ENCODE peak calls at places on chromosomes 3 and 15, in seven cellular contexts. U is NCI-H1105 treated with DMSO at 0.1 percent for 48 hours, O is NCI-H748 treated with DMSO at 0.1 percent for 48 hours, D is HFF-Myc, F is NCI-H1092, B is HEK293T, X is tibial artery. G is an unnamed sample.

GRCh38 chr15:73052679-73053397 is 575 bp downstream of the NEO1 start:
- DNase-seq in O (peak), D (no peak), U (peak), B (peak), X (peak), F (peak), G (peak)

GRCh38 chr15:78360958-78361714 is 21.0 kb downstream of the CRABP1 start:
- DNase-seq in U (no peak), D (no peak), F (no peak), X (no peak), B (no peak), O (no peak), G (no peak)

GRCh38 chr3:186594591-186595113 is 18.2 kb upstream of the AHSG start:
- DNase-seq in X (no peak), B (no peak), U (no peak), D (no peak), F (no peak), O (no peak), G (no peak)

GRCh38 chr15:28101983-28102441 is 2.9 kb upstream of the OCA2 start:
- DNase-seq in D (no peak), B (no peak), F (no peak), O (no peak), U (no peak), X (no peak), G (no peak)

GRCh38 chr15:74306801-74307217 is 60.6 kb downstream of the CYP11A1 start:
- DNase-seq in F (no peak), D (no peak), B (no peak), U (no peak), X (no peak), O (no peak), G (peak)

GRCh38 chr3:171169443-171169842 is 142.9 kb upstream of the SLC2A2 start:
- DNase-seq in B (no peak), U (no peak), F (no peak), O (no peak), X (no peak), D (no peak), G (no peak)

GRCh38 chr3:56536735-56537134 is 20.2 kb upstream of the CCDC66 start:
- DNase-seq in D (no peak), O (peak), B (no peak), X (no peak), U (peak), F (no peak), G (no peak)

GRCh38 chr3:147937341-147937740 is 528.2 kb downstream of the ZIC1 start:
- DNase-seq in B (no peak), O (no peak), F (no peak), X (no peak), D (no peak), U (no peak), G (no peak)

GRCh38 chr3:39528844-39529243 is 61.4 kb downstream of the MOBP start:
- DNase-seq in F (no peak), U (no peak), O (no peak), B (no peak), D (no peak), X (no peak), G (no peak)

GRCh38 chr3:38532529-38532928 is 36.4 kb downstream of the EXOG start:
- DNase-seq in B (no peak), O (no peak), U (no peak), D (no peak), X (no peak), F (no peak), G (no peak)

GRCh38 chr15:94480289-94480834 is 249.0 kb downstream of the MCTP2 start:
- DNase-seq in U (no peak), X (no peak), B (no peak), F (no peak), D (no peak), O (peak), G (peak)

GRCh38 chr15:39890640-39891039 is 29.4 kb downstream of the GPR176 start:
- DNase-seq in D (no peak), U (no peak), F (peak), O (no peak), X (no peak), B (no peak), G (no peak)

GRCh38 chr15:67107014-67107812 is 41.8 kb downstream of the SMAD3 start:
- DNase-seq in F (no peak), B (peak), X (peak), D (peak), O (no peak), U (no peak), G (no peak)

GRCh38 chr3:16060945-16061344 is 113.5 kb upstream of the GALNT15 start:
- DNase-seq in F (no peak), B (no peak), U (no peak), O (no peak), X (peak), D (no peak), G (no peak)

GRCh38 chr15:29669823-29670222 is 152.4 kb downstream of the TJP1 start:
- DNase-seq in F (no peak), U (no peak), B (no peak), X (no peak), D (no peak), O (no peak), G (no peak)

GRCh38 chr15:94164202-94164807 is 67.1 kb upstream of the MCTP2 start:
- DNase-seq in F (peak), X (no peak), U (peak), B (peak), O (peak), D (peak), G (peak)

GRCh38 chr3:189588061-189588817 is 43.0 kb upstream of the TP63 start:
- DNase-seq in O (no peak), F (no peak), B (no peak), D (no peak), X (no peak), U (no peak), G (no peak)

GRCh38 chr3:183185696-183186095 is 23.2 kb upstream of the LAMP3 start:
- DNase-seq in X (no peak), B (no peak), F (no peak), U (peak), O (no peak), D (peak), G (no peak)

GRCh38 chr3:10366681-10367101 is 45.8 kb upstream of the SEC13 start:
- DNase-seq in O (no peak), U (no peak), B (no peak), X (no peak), F (no peak), D (peak), G (peak)

GRCh38 chr3:186536883-186537553 is 7.2 kb downstream of the CRYGS start:
- DNase-seq in X (no peak), D (no peak), B (no peak), O (no peak), U (no peak), F (no peak), G (no peak)

GRCh38 chr3:69602112-69602511 is 137.2 kb upstream of the MITF start:
- DNase-seq in U (no peak), O (no peak), D (no peak), F (no peak), B (no peak), X (no peak), G (no peak)

GRCh38 chr3:67526246-67526645 is 128.2 kb downstream of the SUCLG2 start:
- DNase-seq in O (no peak), X (no peak), F (no peak), B (no peak), U (no peak), D (peak), G (no peak)

GRCh38 chr3:130242850-130243569 is 102.5 kb upstream of the COL6A5 start:
- DNase-seq in B (peak), O (no peak), F (no peak), D (no peak), U (peak), X (no peak), G (no peak)

GRCh38 chr3:66437341-66437929 is 63.4 kb downstream of the LRIG1 start:
- DNase-seq in X (no peak), O (no peak), B (no peak), U (no peak), D (no peak), F (no peak), G (no peak)

GRCh38 chr3:192156382-192156781 is 571.0 kb downstream of the FGF12 start:
- DNase-seq in U (no peak), X (no peak), O (no peak), F (no peak), B (no peak), D (no peak), G (no peak)

GRCh38 chr3:135224963-135225362 is 429.9 kb downstream of the EPHB1 start:
- DNase-seq in B (no peak), D (no peak), X (no peak), F (no peak), O (no peak), U (peak), G (no peak)

GRCh38 chr15:76168237-76168984 is 108.6 kb downstream of the TMEM266 start:
- DNase-seq in B (no peak), O (no peak), F (no peak), X (no peak), D (peak), U (no peak), G (no peak)

GRCh38 chr15:57367556-57367955 is 8.7 kb upstream of the CGNL1 start:
- DNase-seq in O (no peak), U (no peak), F (no peak), B (no peak), D (no peak), X (no peak), G (no peak)

GRCh38 chr3:194369522-194370279 is at the start of gene LRRC15:
- DNase-seq in D (no peak), B (no peak), U (no peak), X (no peak), O (no peak), F (no peak), G (no peak)

GRCh38 chr3:129119365-129120100 is 2.1 kb downstream of the RAB43 start:
- DNase-seq in X (no peak), F (no peak), U (no peak), B (no peak), O (no peak), D (no peak), G (peak)

GRCh38 chr15:73632670-73633058 is 525 bp downstream of the NPTN start:
- DNase-seq in X (peak), B (no peak), F (no peak), O (no peak), D (no peak), U (no peak), G (no peak)

GRCh38 chr15:98493966-98494511 is 154.3 kb upstream of the IGF1R start:
- DNase-seq in U (no peak), D (no peak), B (no peak), F (no peak), O (no peak), X (no peak), G (no peak)

GRCh38 chr15:68310811-68311463 is 33.4 kb downstream of the FEM1B start:
- DNase-seq in O (no peak), F (no peak), U (no peak), D (no peak), X (peak), B (no peak), G (no peak)

GRCh38 chr3:190886945-190887344 is 24.5 kb upstream of the GMNC start:
- DNase-seq in D (no peak), B (no peak), U (no peak), O (no peak), F (no peak), X (no peak), G (no peak)

GRCh38 chr3:18868911-18869689 is 279.2 kb upstream of the KCNH8 start:
- DNase-seq in B (no peak), X (no peak), F (no peak), O (no peak), D (no peak), U (no peak), G (no peak)

GRCh38 chr3:37537914-37538691 is 323.6 kb upstream of the CTDSPL start:
- DNase-seq in D (no peak), O (no peak), X (no peak), B (no peak), U (no peak), F (no peak), G (no peak)

GRCh38 chr3:188527389-188527788 is 373.4 kb downstream of the LPP start:
- DNase-seq in B (no peak), F (no peak), X (no peak), O (no peak), U (no peak), D (no peak), G (no peak)

GRCh38 chr3:190718097-190718496 is 144.4 kb downstream of the GMNC start:
- DNase-seq in B (no peak), X (no peak), U (no peak), O (no peak), F (no peak), D (no peak), G (no peak)

GRCh38 chr3:194251891-194252560 is 99.1 kb downstream of the CPN2 start:
- DNase-seq in O (no peak), U (no peak), D (no peak), X (no peak), F (no peak), B (no peak), G (no peak)

GRCh38 chr3:124859025-124859424 is 28.1 kb downstream of the ITGB5 start:
- DNase-seq in D (no peak), X (no peak), F (no peak), O (no peak), B (no peak), U (no peak), G (no peak)